ENCODE peak calls at places on chromosomes 2 and 18, in seven cellular contexts. One of them, this sample, is unnamed. For H3K4me1, the result is how much of the 10 kb centered on the place peaks cover.

GRCh38 chr2:12177052-12177994 is 430.9 kb downstream of the LPIN1 start:
- DNase-seq in ascending aorta: peak
- DNase-seq in PC-3: peak
- DNase-seq in K562: peak
- DNase-seq in IMR-90: peak
- DNase-seq in tibial nerve: peak
- DNase-seq in small intestine: peak
- DNase-seq in this sample: no peak

GRCh38 chr2:133523406-133523805 is 44.9 kb downstream of the NCKAP5 start:
- DNase-seq in K562: no peak
- DNase-seq in PC-3: no peak
- DNase-seq in ascending aorta: no peak
- DNase-seq in small intestine: no peak
- DNase-seq in tibial nerve: no peak
- DNase-seq in IMR-90: peak
- DNase-seq in this sample: no peak

GRCh38 chr2:217820066-217820819 is 182.6 kb downstream of the TNS1 start:
- DNase-seq in K562: no peak
- DNase-seq in IMR-90: no peak
- DNase-seq in PC-3: no peak
- DNase-seq in small intestine: no peak
- DNase-seq in ascending aorta: no peak
- DNase-seq in tibial nerve: no peak
- DNase-seq in this sample: no peak

GRCh38 chr18:55100817-55101457 is 141.7 kb upstream of the CCDC68 start:
- DNase-seq in IMR-90: peak
- DNase-seq in K562: no peak
- DNase-seq in PC-3: peak
- DNase-seq in small intestine: no peak
- DNase-seq in tibial nerve: no peak
- DNase-seq in ascending aorta: no peak
- DNase-seq in this sample: no peak

GRCh38 chr2:28602751-28603639 is 107.1 kb downstream of the PLB1 start:
- DNase-seq in IMR-90: no peak
- DNase-seq in small intestine: no peak
- DNase-seq in tibial nerve: no peak
- DNase-seq in PC-3: peak
- DNase-seq in K562: no peak
- DNase-seq in ascending aorta: no peak
- DNase-seq in this sample: no peak

GRCh38 chr18:12327510-12328178 is 19.6 kb downstream of the TUBB6 start:
- DNase-seq in IMR-90: peak
- DNase-seq in K562: peak
- DNase-seq in PC-3: peak
- DNase-seq in ascending aorta: peak
- DNase-seq in small intestine: peak
- DNase-seq in tibial nerve: peak
- DNase-seq in this sample: peak

GRCh38 chr2:101558740-101559508 is 84.0 kb upstream of the RFX8 start:
- DNase-seq in tibial nerve: no peak
- DNase-seq in K562: no peak
- DNase-seq in IMR-90: peak
- DNase-seq in PC-3: peak
- DNase-seq in ascending aorta: no peak
- DNase-seq in small intestine: no peak
- DNase-seq in this sample: no peak

GRCh38 chr2:31382452-31383120 is 32.0 kb downstream of the XDH start:
- DNase-seq in tibial nerve: no peak
- DNase-seq in ascending aorta: no peak
- DNase-seq in PC-3: peak
- DNase-seq in IMR-90: peak
- DNase-seq in K562: no peak
- DNase-seq in small intestine: no peak
- DNase-seq in this sample: no peak

GRCh38 chr2:218518876-218519275 is 49.3 kb downstream of the USP37 start:
- DNase-seq in small intestine: no peak
- DNase-seq in ascending aorta: no peak
- DNase-seq in tibial nerve: no peak
- DNase-seq in IMR-90: no peak
- DNase-seq in K562: no peak
- DNase-seq in PC-3: no peak
- DNase-seq in this sample: no peak

GRCh38 chr2:236677368-236677767 is 107.7 kb downstream of the ACKR3 start:
- DNase-seq in tibial nerve: no peak
- DNase-seq in small intestine: no peak
- DNase-seq in PC-3: no peak
- DNase-seq in IMR-90: no peak
- DNase-seq in K562: no peak
- DNase-seq in ascending aorta: peak
- DNase-seq in this sample: no peak

DNA sequence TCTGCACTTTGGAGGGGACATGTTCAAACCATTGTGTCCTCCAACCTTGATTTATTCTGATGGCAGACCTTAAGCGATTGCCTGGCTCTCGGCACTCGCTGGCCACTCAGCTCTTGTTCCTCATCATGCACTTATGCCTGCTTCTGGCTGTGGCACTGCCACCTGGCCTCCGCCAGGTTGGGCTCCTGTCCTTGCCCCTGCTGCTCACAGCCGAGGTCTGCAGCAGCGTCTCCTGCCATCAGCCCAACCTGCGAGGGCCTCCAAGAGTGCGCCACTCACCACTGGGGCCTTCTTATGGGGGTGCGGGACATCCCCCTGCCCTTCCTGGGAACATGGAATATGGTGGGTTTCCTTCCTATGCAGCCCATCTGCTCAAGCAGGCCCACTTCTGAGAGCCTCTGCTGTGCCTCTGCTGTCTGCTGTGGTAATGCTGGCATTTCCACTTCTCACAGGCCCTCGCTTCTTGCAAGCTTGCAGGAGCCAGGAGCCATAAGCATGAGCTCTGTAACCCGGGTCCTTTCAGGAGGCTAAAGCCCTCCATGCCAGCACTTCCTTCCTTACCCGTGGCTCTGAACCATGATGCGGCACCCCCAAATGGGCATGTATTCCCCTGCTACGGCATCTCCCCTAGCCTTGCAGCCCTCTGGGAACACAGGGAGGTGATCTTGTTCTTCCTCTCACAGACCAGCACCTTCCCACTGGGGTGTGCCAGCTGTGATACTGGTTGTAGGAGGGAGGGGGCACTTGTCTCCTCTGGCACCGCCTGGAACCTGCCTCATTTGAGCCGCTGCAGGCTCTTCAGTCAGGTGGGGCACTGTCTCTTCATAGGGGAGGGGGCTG is 58.6 kb upstream of the HS6ST1 start:
- DNase-seq in small intestine: no peak
- DNase-seq in K562: no peak
- DNase-seq in IMR-90: no peak
- DNase-seq in ascending aorta: no peak
- DNase-seq in tibial nerve: no peak
- DNase-seq in PC-3: no peak
- DNase-seq in this sample: peak
- H3K4me1 ChIP-seq in small intestine: under half
- H3K4me1 ChIP-seq in K562: under half
- H3K4me1 ChIP-seq in IMR-90: under half
- H3K4me1 ChIP-seq in ascending aorta: under half
- H3K4me1 ChIP-seq in tibial nerve: under half
- H3K4me1 ChIP-seq in PC-3: under half
- H3K4me1 ChIP-seq in this sample: under half

GRCh38 chr2:80529466-80530165 is 225.1 kb upstream of the LRRTM1 start:
- DNase-seq in ascending aorta: no peak
- DNase-seq in K562: no peak
- DNase-seq in IMR-90: no peak
- DNase-seq in PC-3: no peak
- DNase-seq in small intestine: no peak
- DNase-seq in tibial nerve: no peak
- DNase-seq in this sample: no peak

GRCh38 chr2:80525152-80525551 is 220.6 kb upstream of the LRRTM1 start:
- DNase-seq in IMR-90: no peak
- DNase-seq in small intestine: no peak
- DNase-seq in K562: no peak
- DNase-seq in tibial nerve: no peak
- DNase-seq in ascending aorta: no peak
- DNase-seq in PC-3: no peak
- DNase-seq in this sample: no peak

GRCh38 chr2:80531319-80531718 is 226.8 kb upstream of the LRRTM1 start:
- DNase-seq in IMR-90: no peak
- DNase-seq in K562: no peak
- DNase-seq in tibial nerve: no peak
- DNase-seq in small intestine: no peak
- DNase-seq in ascending aorta: no peak
- DNase-seq in PC-3: no peak
- DNase-seq in this sample: no peak

GRCh38 chr2:80527119-80527518 is 222.6 kb upstream of the LRRTM1 start:
- DNase-seq in small intestine: no peak
- DNase-seq in K562: no peak
- DNase-seq in ascending aorta: no peak
- DNase-seq in IMR-90: no peak
- DNase-seq in PC-3: no peak
- DNase-seq in tibial nerve: no peak
- DNase-seq in this sample: no peak

DNA sequence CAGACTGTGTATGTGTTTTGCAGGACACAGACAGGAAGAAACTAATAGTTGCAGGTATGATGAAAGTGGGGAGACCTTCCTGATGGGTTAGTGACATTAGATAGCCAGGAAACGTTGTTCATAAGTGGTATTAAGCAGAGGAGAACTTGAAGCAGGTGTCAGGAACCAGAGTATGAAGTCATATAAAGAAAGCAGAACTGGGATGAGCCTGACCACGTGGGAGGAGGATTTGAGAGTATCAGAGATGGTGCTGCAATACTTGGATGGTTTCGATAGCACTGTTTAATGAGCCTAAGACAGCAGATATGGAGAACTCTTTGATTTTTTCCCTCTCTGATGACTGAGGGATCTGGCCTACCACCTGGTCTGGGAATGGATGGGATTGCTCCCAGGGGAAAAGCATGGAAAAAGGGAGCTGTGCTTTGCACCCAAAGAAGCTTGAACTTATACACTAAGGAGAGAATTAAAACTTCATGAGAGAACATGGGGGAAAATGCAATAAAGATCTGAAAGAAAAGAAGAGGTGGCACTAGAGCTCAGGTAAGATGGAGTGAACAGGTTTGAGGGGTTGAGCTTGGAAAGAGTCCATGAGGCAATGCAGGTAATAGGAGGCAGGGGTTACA is 226.0 kb upstream of the LRRTM1 start:
- DNase-seq in PC-3: no peak
- DNase-seq in K562: no peak
- DNase-seq in ascending aorta: no peak
- DNase-seq in IMR-90: no peak
- DNase-seq in small intestine: no peak
- DNase-seq in tibial nerve: no peak
- DNase-seq in this sample: no peak
- H3K4me1 ChIP-seq in PC-3: under half
- H3K4me1 ChIP-seq in K562: under half
- H3K4me1 ChIP-seq in ascending aorta: under half
- H3K4me1 ChIP-seq in IMR-90: under half
- H3K4me1 ChIP-seq in small intestine: under half
- H3K4me1 ChIP-seq in tibial nerve: under half
- H3K4me1 ChIP-seq in this sample: under half

GRCh38 chr2:70242552-70242951 is 5.9 kb downstream of the TIA1 start:
- DNase-seq in small intestine: no peak
- DNase-seq in ascending aorta: no peak
- DNase-seq in K562: no peak
- DNase-seq in IMR-90: no peak
- DNase-seq in PC-3: no peak
- DNase-seq in tibial nerve: no peak
- DNase-seq in this sample: no peak
- H3K4me1 ChIP-seq in small intestine: under half
- H3K4me1 ChIP-seq in ascending aorta: under half
- H3K4me1 ChIP-seq in K562: under half
- H3K4me1 ChIP-seq in IMR-90: under half
- H3K4me1 ChIP-seq in PC-3: under half
- H3K4me1 ChIP-seq in tibial nerve: under half
- H3K4me1 ChIP-seq in this sample: under half

DNA sequence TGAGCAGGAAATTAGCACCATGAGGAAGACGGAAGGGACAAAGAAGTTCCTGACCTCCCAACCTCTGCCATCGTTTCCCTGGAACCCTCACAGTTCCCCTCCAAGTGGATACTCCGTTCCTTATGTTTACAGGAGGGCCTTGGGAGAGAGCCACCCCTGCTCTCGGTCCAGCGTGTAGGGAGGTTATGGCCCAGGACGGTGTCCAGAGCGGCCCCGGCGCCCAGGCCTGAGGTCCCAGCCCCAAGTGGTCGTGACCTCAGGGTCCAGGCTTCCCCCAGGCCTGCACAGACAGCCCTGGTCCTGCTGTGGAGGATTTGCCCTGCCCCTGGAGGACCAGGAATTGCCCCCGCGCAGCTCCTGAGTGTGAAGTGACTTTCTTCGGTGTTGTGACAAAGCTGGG is 61.8 kb upstream of the RBM44 start:
- DNase-seq in tibial nerve: no peak
- DNase-seq in PC-3: no peak
- DNase-seq in K562: no peak
- DNase-seq in small intestine: no peak
- DNase-seq in ascending aorta: no peak
- DNase-seq in IMR-90: no peak
- DNase-seq in this sample: no peak
- H3K4me1 ChIP-seq in tibial nerve: under half
- H3K4me1 ChIP-seq in PC-3: under half
- H3K4me1 ChIP-seq in K562: under half
- H3K4me1 ChIP-seq in small intestine: under half
- H3K4me1 ChIP-seq in ascending aorta: under half
- H3K4me1 ChIP-seq in IMR-90: under half
- H3K4me1 ChIP-seq in this sample: under half

GRCh38 chr2:121567452-121567851 is 36.8 kb downstream of the RNU4ATAC start:
- DNase-seq in IMR-90: no peak
- DNase-seq in small intestine: no peak
- DNase-seq in PC-3: no peak
- DNase-seq in K562: no peak
- DNase-seq in ascending aorta: no peak
- DNase-seq in tibial nerve: no peak
- DNase-seq in this sample: no peak

GRCh38 chr2:121564905-121565304 is 34.2 kb downstream of the RNU4ATAC start:
- DNase-seq in IMR-90: no peak
- DNase-seq in PC-3: no peak
- DNase-seq in ascending aorta: no peak
- DNase-seq in small intestine: no peak
- DNase-seq in K562: no peak
- DNase-seq in tibial nerve: no peak
- DNase-seq in this sample: no peak

GRCh38 chr2:121567957-121568409 is 37.3 kb downstream of the RNU4ATAC start:
- DNase-seq in small intestine: no peak
- DNase-seq in tibial nerve: no peak
- DNase-seq in K562: no peak
- DNase-seq in PC-3: no peak
- DNase-seq in IMR-90: peak
- DNase-seq in ascending aorta: no peak
- DNase-seq in this sample: no peak

GRCh38 chr2:121562269-121563176 is 31.8 kb downstream of the RNU4ATAC start:
- DNase-seq in IMR-90: no peak
- DNase-seq in tibial nerve: no peak
- DNase-seq in K562: no peak
- DNase-seq in PC-3: no peak
- DNase-seq in small intestine: no peak
- DNase-seq in ascending aorta: no peak
- DNase-seq in this sample: no peak

GRCh38 chr2:121565389-121566250 is 34.9 kb downstream of the RNU4ATAC start:
- DNase-seq in IMR-90: no peak
- DNase-seq in PC-3: no peak
- DNase-seq in K562: no peak
- DNase-seq in ascending aorta: no peak
- DNase-seq in small intestine: no peak
- DNase-seq in tibial nerve: no peak
- DNase-seq in this sample: no peak
- H3K4me1 ChIP-seq in IMR-90: under half
- H3K4me1 ChIP-seq in PC-3: under half
- H3K4me1 ChIP-seq in K562: under half
- H3K4me1 ChIP-seq in ascending aorta: under half
- H3K4me1 ChIP-seq in small intestine: under half
- H3K4me1 ChIP-seq in tibial nerve: under half
- H3K4me1 ChIP-seq in this sample: under half